ENCODE peak calls at places on chromosomes 2 and 18, in nine cellular contexts. One of them, this sample, is unnamed.

GRCh38 chr2:11004206-11004605 is 92.5 kb downstream of the KCNF1 start:
- DNase-seq in mammary epithelial cell: peak
- DNase-seq in PC-9: no peak
- DNase-seq in CD4-positive, alpha-beta T cell: no peak
- DNase-seq in coronary artery: no peak
- DNase-seq in PC-3: peak
- DNase-seq in Peyer's patch: no peak
- DNase-seq in neural progenitor cell: no peak
- DNase-seq in pancreas: no peak
- DNase-seq in this sample: no peak

GRCh38 chr2:124112966-124113365 is 87.9 kb downstream of the CNTNAP5 start:
- DNase-seq in mammary epithelial cell: peak
- DNase-seq in PC-9: no peak
- DNase-seq in CD4-positive, alpha-beta T cell: no peak
- DNase-seq in coronary artery: no peak
- DNase-seq in PC-3: peak
- DNase-seq in Peyer's patch: no peak
- DNase-seq in neural progenitor cell: no peak
- DNase-seq in pancreas: no peak
- DNase-seq in this sample: no peak

GRCh38 chr2:29879456-29879855 is 41.9 kb downstream of the ALK start:
- DNase-seq in mammary epithelial cell: no peak
- DNase-seq in PC-9: no peak
- DNase-seq in CD4-positive, alpha-beta T cell: no peak
- DNase-seq in coronary artery: no peak
- DNase-seq in PC-3: no peak
- DNase-seq in Peyer's patch: no peak
- DNase-seq in neural progenitor cell: peak
- DNase-seq in pancreas: no peak
- DNase-seq in this sample: no peak

GRCh38 chr2:98944786-98945185 is 8.8 kb upstream of the CRACDL start:
- DNase-seq in mammary epithelial cell: peak
- DNase-seq in PC-9: no peak
- DNase-seq in CD4-positive, alpha-beta T cell: no peak
- DNase-seq in coronary artery: no peak
- DNase-seq in PC-3: no peak
- DNase-seq in Peyer's patch: no peak
- DNase-seq in neural progenitor cell: no peak
- DNase-seq in pancreas: no peak
- DNase-seq in this sample: no peak

GRCh38 chr2:222835142-222835822 is 25.6 kb upstream of the ACSL3 start:
- DNase-seq in mammary epithelial cell: peak
- DNase-seq in PC-9: no peak
- DNase-seq in CD4-positive, alpha-beta T cell: no peak
- DNase-seq in coronary artery: no peak
- DNase-seq in PC-3: peak
- DNase-seq in Peyer's patch: no peak
- DNase-seq in neural progenitor cell: no peak
- DNase-seq in pancreas: no peak
- DNase-seq in this sample: no peak

GRCh38 chr2:62229082-62229620 is 33.2 kb downstream of the B3GNT2 start:
- DNase-seq in mammary epithelial cell: no peak
- DNase-seq in PC-9: no peak
- DNase-seq in CD4-positive, alpha-beta T cell: no peak
- DNase-seq in coronary artery: no peak
- DNase-seq in PC-3: no peak
- DNase-seq in Peyer's patch: no peak
- DNase-seq in neural progenitor cell: no peak
- DNase-seq in pancreas: no peak
- DNase-seq in this sample: no peak

GRCh38 chr2:147351789-147352188 is 493.0 kb upstream of the ACVR2A start:
- DNase-seq in mammary epithelial cell: no peak
- DNase-seq in PC-9: no peak
- DNase-seq in CD4-positive, alpha-beta T cell: no peak
- DNase-seq in coronary artery: no peak
- DNase-seq in PC-3: no peak
- DNase-seq in Peyer's patch: no peak
- DNase-seq in neural progenitor cell: no peak
- DNase-seq in pancreas: peak
- DNase-seq in this sample: no peak

GRCh38 chr2:187593697-187594096 is 39.5 kb upstream of the TFPI start:
- DNase-seq in mammary epithelial cell: peak
- DNase-seq in PC-9: no peak
- DNase-seq in CD4-positive, alpha-beta T cell: no peak
- DNase-seq in coronary artery: no peak
- DNase-seq in PC-3: no peak
- DNase-seq in Peyer's patch: no peak
- DNase-seq in neural progenitor cell: no peak
- DNase-seq in pancreas: no peak
- DNase-seq in this sample: no peak

GRCh38 chr2:98771771-98772521 is 41.0 kb upstream of the MGAT4A start:
- DNase-seq in mammary epithelial cell: no peak
- DNase-seq in PC-9: no peak
- DNase-seq in CD4-positive, alpha-beta T cell: peak
- DNase-seq in coronary artery: no peak
- DNase-seq in PC-3: no peak
- DNase-seq in Peyer's patch: peak
- DNase-seq in neural progenitor cell: no peak
- DNase-seq in pancreas: no peak
- DNase-seq in this sample: no peak

GRCh38 chr2:63856302-63856600 is 14.6 kb downstream of the UGP2 start:
- DNase-seq in mammary epithelial cell: no peak
- DNase-seq in PC-9: no peak
- DNase-seq in CD4-positive, alpha-beta T cell: peak
- DNase-seq in coronary artery: no peak
- DNase-seq in PC-3: no peak
- DNase-seq in Peyer's patch: peak
- DNase-seq in neural progenitor cell: no peak
- DNase-seq in pancreas: no peak
- DNase-seq in this sample: no peak

GRCh38 chr2:143158098-143158497 is 28.9 kb downstream of the ARHGAP15 start:
- DNase-seq in mammary epithelial cell: no peak
- DNase-seq in PC-9: no peak
- DNase-seq in CD4-positive, alpha-beta T cell: no peak
- DNase-seq in coronary artery: no peak
- DNase-seq in PC-3: no peak
- DNase-seq in Peyer's patch: no peak
- DNase-seq in neural progenitor cell: no peak
- DNase-seq in pancreas: no peak
- DNase-seq in this sample: no peak

GRCh38 chr2:85735691-85736090 is 18.1 kb upstream of the ATOH8 start:
- DNase-seq in mammary epithelial cell: no peak
- DNase-seq in PC-9: no peak
- DNase-seq in CD4-positive, alpha-beta T cell: no peak
- DNase-seq in coronary artery: no peak
- DNase-seq in PC-3: no peak
- DNase-seq in Peyer's patch: no peak
- DNase-seq in neural progenitor cell: no peak
- DNase-seq in pancreas: no peak
- DNase-seq in this sample: no peak

GRCh38 chr2:42863751-42864150 is 71.4 kb upstream of the HAAO start:
- DNase-seq in mammary epithelial cell: no peak
- DNase-seq in PC-9: no peak
- DNase-seq in CD4-positive, alpha-beta T cell: no peak
- DNase-seq in coronary artery: no peak
- DNase-seq in PC-3: no peak
- DNase-seq in Peyer's patch: no peak
- DNase-seq in neural progenitor cell: no peak
- DNase-seq in pancreas: no peak
- DNase-seq in this sample: no peak

GRCh38 chr2:138829326-138829725 is 49.1 kb upstream of the NXPH2 start:
- DNase-seq in mammary epithelial cell: peak
- DNase-seq in PC-9: peak
- DNase-seq in CD4-positive, alpha-beta T cell: peak
- DNase-seq in coronary artery: no peak
- DNase-seq in PC-3: peak
- DNase-seq in Peyer's patch: peak
- DNase-seq in neural progenitor cell: peak
- DNase-seq in pancreas: peak
- DNase-seq in this sample: no peak

GRCh38 chr2:43100883-43101662 is 125.3 kb downstream of the ZFP36L2 start:
- DNase-seq in mammary epithelial cell: peak
- DNase-seq in PC-9: peak
- DNase-seq in CD4-positive, alpha-beta T cell: no peak
- DNase-seq in coronary artery: no peak
- DNase-seq in PC-3: peak
- DNase-seq in Peyer's patch: no peak
- DNase-seq in neural progenitor cell: peak
- DNase-seq in pancreas: peak
- DNase-seq in this sample: no peak

GRCh38 chr2:231992888-231993287 is 31.4 kb downstream of the DIS3L2 start:
- DNase-seq in mammary epithelial cell: no peak
- DNase-seq in PC-9: no peak
- DNase-seq in CD4-positive, alpha-beta T cell: no peak
- DNase-seq in coronary artery: no peak
- DNase-seq in PC-3: no peak
- DNase-seq in Peyer's patch: no peak
- DNase-seq in neural progenitor cell: no peak
- DNase-seq in pancreas: no peak
- DNase-seq in this sample: no peak

GRCh38 chr18:31828613-31829012 is 67.9 kb upstream of the SLC25A52 start:
- DNase-seq in mammary epithelial cell: no peak
- DNase-seq in PC-9: no peak
- DNase-seq in CD4-positive, alpha-beta T cell: no peak
- DNase-seq in coronary artery: no peak
- DNase-seq in PC-3: no peak
- DNase-seq in Peyer's patch: no peak
- DNase-seq in neural progenitor cell: no peak
- DNase-seq in pancreas: no peak
- DNase-seq in this sample: no peak
- TF ChIP-seq CTCF in mammary epithelial cell: no peak
- TF ChIP-seq CTCF in PC-9: no peak
- TF ChIP-seq CTCF in CD4-positive, alpha-beta T cell: no peak
- TF ChIP-seq CTCF in coronary artery: no peak
- TF ChIP-seq CTCF in PC-3: no peak
- TF ChIP-seq CTCF in Peyer's patch: no peak
- TF ChIP-seq CTCF in neural progenitor cell: no peak
- TF ChIP-seq CTCF in pancreas: no peak
- TF ChIP-seq CTCF in this sample: no peak

GRCh38 chr2:37318401-37318800 is 6.2 kb downstream of the PRKD3 start:
- DNase-seq in mammary epithelial cell: no peak
- DNase-seq in PC-9: no peak
- DNase-seq in CD4-positive, alpha-beta T cell: no peak
- DNase-seq in coronary artery: no peak
- DNase-seq in PC-3: no peak
- DNase-seq in Peyer's patch: no peak
- DNase-seq in neural progenitor cell: no peak
- DNase-seq in pancreas: no peak
- DNase-seq in this sample: no peak
- H3K27ac ChIP-seq in mammary epithelial cell: no peak
- H3K27ac ChIP-seq in PC-9: no peak
- H3K27ac ChIP-seq in CD4-positive, alpha-beta T cell: no peak
- H3K27ac ChIP-seq in coronary artery: no peak
- H3K27ac ChIP-seq in PC-3: no peak
- H3K27ac ChIP-seq in Peyer's patch: no peak
- H3K27ac ChIP-seq in neural progenitor cell: peak
- H3K27ac ChIP-seq in pancreas: no peak
- H3K27ac ChIP-seq in this sample: no peak

DNA sequence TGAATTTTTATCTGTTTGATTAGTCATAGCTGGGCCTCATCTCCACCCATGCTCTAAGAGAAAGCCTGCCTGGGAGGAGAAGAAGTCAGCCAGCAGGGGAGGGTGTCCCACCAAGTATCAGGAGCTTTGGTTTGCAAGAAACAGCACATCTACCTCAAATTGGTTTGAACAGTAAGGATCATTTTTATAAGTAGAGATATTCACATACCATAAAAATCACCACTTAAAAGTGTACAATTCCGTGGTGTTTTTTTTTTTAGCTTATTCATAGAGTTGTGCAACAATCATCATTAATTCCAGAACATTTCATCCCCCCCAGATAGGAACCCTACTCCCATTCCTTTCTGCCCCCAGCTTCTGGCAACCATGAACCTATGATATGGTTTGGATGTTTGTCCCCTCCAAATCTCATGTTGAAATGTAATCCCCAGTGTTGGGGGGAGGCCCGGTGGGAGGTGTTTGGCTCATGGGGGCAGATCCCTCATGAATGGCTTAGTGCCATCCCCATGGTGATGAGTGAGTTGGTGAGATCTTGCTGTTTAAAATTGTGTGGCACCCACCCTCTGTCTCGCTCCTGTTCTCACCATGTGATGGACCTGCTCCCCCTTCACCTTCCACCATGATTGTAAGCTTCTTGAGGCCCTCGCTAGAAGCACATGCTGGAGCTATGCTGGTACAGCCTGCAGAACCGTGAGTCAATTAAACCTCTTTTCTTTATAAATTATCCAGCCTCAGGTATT is 36.2 kb upstream of the HS6ST1 start:
- DNase-seq in mammary epithelial cell: no peak
- DNase-seq in PC-9: no peak
- DNase-seq in CD4-positive, alpha-beta T cell: no peak
- DNase-seq in coronary artery: peak
- DNase-seq in PC-3: no peak
- DNase-seq in Peyer's patch: no peak
- DNase-seq in neural progenitor cell: no peak
- DNase-seq in pancreas: no peak
- DNase-seq in this sample: no peak
- TF ChIP-seq CTCF in mammary epithelial cell: peak
- TF ChIP-seq CTCF in PC-9: no peak
- TF ChIP-seq CTCF in CD4-positive, alpha-beta T cell: no peak
- TF ChIP-seq CTCF in coronary artery: no peak
- TF ChIP-seq CTCF in PC-3: no peak
- TF ChIP-seq CTCF in Peyer's patch: no peak
- TF ChIP-seq CTCF in neural progenitor cell: no peak
- TF ChIP-seq CTCF in pancreas: no peak
- TF ChIP-seq CTCF in this sample: no peak

GRCh38 chr18:48010264-48010663 is 79.8 kb upstream of the SMAD2 start:
- DNase-seq in mammary epithelial cell: no peak
- DNase-seq in PC-9: no peak
- DNase-seq in CD4-positive, alpha-beta T cell: no peak
- DNase-seq in coronary artery: no peak
- DNase-seq in PC-3: no peak
- DNase-seq in Peyer's patch: no peak
- DNase-seq in neural progenitor cell: no peak
- DNase-seq in pancreas: no peak
- DNase-seq in this sample: no peak

GRCh38 chr18:48006415-48007175 is 76.1 kb upstream of the SMAD2 start:
- DNase-seq in mammary epithelial cell: no peak
- DNase-seq in PC-9: no peak
- DNase-seq in CD4-positive, alpha-beta T cell: no peak
- DNase-seq in coronary artery: peak
- DNase-seq in PC-3: no peak
- DNase-seq in Peyer's patch: peak
- DNase-seq in neural progenitor cell: no peak
- DNase-seq in pancreas: no peak
- DNase-seq in this sample: no peak

GRCh38 chr18:48007381-48007780 is 76.9 kb upstream of the SMAD2 start:
- DNase-seq in mammary epithelial cell: no peak
- DNase-seq in PC-9: no peak
- DNase-seq in CD4-positive, alpha-beta T cell: no peak
- DNase-seq in coronary artery: no peak
- DNase-seq in PC-3: no peak
- DNase-seq in Peyer's patch: peak
- DNase-seq in neural progenitor cell: no peak
- DNase-seq in pancreas: no peak
- DNase-seq in this sample: no peak

GRCh38 chr18:48009116-48009825 is 78.8 kb upstream of the SMAD2 start:
- DNase-seq in mammary epithelial cell: no peak
- DNase-seq in PC-9: no peak
- DNase-seq in CD4-positive, alpha-beta T cell: no peak
- DNase-seq in coronary artery: no peak
- DNase-seq in PC-3: no peak
- DNase-seq in Peyer's patch: peak
- DNase-seq in neural progenitor cell: no peak
- DNase-seq in pancreas: no peak
- DNase-seq in this sample: no peak

GRCh38 chr18:48007955-48008701 is 77.7 kb upstream of the SMAD2 start:
- DNase-seq in mammary epithelial cell: peak
- DNase-seq in PC-9: peak
- DNase-seq in CD4-positive, alpha-beta T cell: peak
- DNase-seq in coronary artery: peak
- DNase-seq in PC-3: peak
- DNase-seq in Peyer's patch: peak
- DNase-seq in neural progenitor cell: peak
- DNase-seq in pancreas: peak
- DNase-seq in this sample: no peak
- H3K27ac ChIP-seq in mammary epithelial cell: no peak
- H3K27ac ChIP-seq in PC-9: no peak
- H3K27ac ChIP-seq in CD4-positive, alpha-beta T cell: no peak
- H3K27ac ChIP-seq in coronary artery: no peak
- H3K27ac ChIP-seq in PC-3: no peak
- H3K27ac ChIP-seq in Peyer's patch: no peak
- H3K27ac ChIP-seq in neural progenitor cell: no peak
- H3K27ac ChIP-seq in pancreas: no peak
- H3K27ac ChIP-seq in this sample: peak

This sample was measured in Panc1.